ENCODE peak calls at places on chromosomes 5 and 9, in ten cellular contexts. One of them, this sample, is unnamed. For H3K9me3, the result is how much of the 10 kb centered on the place peaks cover.

GRCh38 chr9:38057416-38058195 is 11.4 kb downstream of the SHB start:
- DNase-seq in neural progenitor cell: peak
- DNase-seq in kidney: peak
- DNase-seq in endodermal cell: no peak
- DNase-seq in aorta: no peak
- DNase-seq in left ventricle myocardium inferior: peak
- DNase-seq in effector memory CD4-positive, alpha-beta T cell: no peak
- DNase-seq in keratinocyte: no peak
- DNase-seq in heart left ventricle: no peak
- DNase-seq in fibroblast of lung: no peak
- DNase-seq in this sample: no peak

GRCh38 chr5:68504306-68504705 is 288.8 kb downstream of the PIK3R1 start:
- DNase-seq in neural progenitor cell: no peak
- DNase-seq in kidney: no peak
- DNase-seq in endodermal cell: no peak
- DNase-seq in aorta: no peak
- DNase-seq in left ventricle myocardium inferior: no peak
- DNase-seq in effector memory CD4-positive, alpha-beta T cell: no peak
- DNase-seq in keratinocyte: no peak
- DNase-seq in heart left ventricle: no peak
- DNase-seq in fibroblast of lung: no peak
- DNase-seq in this sample: no peak

GRCh38 chr5:162323471-162323870 is 255.9 kb downstream of the GABRG2 start:
- DNase-seq in neural progenitor cell: no peak
- DNase-seq in kidney: no peak
- DNase-seq in endodermal cell: no peak
- DNase-seq in aorta: no peak
- DNase-seq in left ventricle myocardium inferior: no peak
- DNase-seq in effector memory CD4-positive, alpha-beta T cell: no peak
- DNase-seq in keratinocyte: no peak
- DNase-seq in heart left ventricle: peak
- DNase-seq in fibroblast of lung: no peak
- DNase-seq in this sample: no peak

GRCh38 chr5:93299596-93300308 is 281.3 kb downstream of the NR2F1-AS1 start:
- DNase-seq in neural progenitor cell: peak
- DNase-seq in kidney: no peak
- DNase-seq in endodermal cell: peak
- DNase-seq in aorta: no peak
- DNase-seq in left ventricle myocardium inferior: no peak
- DNase-seq in effector memory CD4-positive, alpha-beta T cell: no peak
- DNase-seq in keratinocyte: no peak
- DNase-seq in heart left ventricle: no peak
- DNase-seq in fibroblast of lung: no peak
- DNase-seq in this sample: no peak

GRCh38 chr5:4019841-4020240 is 424.2 kb downstream of the IRX1 start:
- DNase-seq in neural progenitor cell: no peak
- DNase-seq in kidney: no peak
- DNase-seq in endodermal cell: no peak
- DNase-seq in aorta: no peak
- DNase-seq in left ventricle myocardium inferior: no peak
- DNase-seq in effector memory CD4-positive, alpha-beta T cell: no peak
- DNase-seq in keratinocyte: no peak
- DNase-seq in heart left ventricle: no peak
- DNase-seq in fibroblast of lung: no peak
- DNase-seq in this sample: no peak

GRCh38 chr9:120524852-120525251 is 55.1 kb downstream of the CDK5RAP2 start:
- DNase-seq in neural progenitor cell: no peak
- DNase-seq in kidney: no peak
- DNase-seq in endodermal cell: peak
- DNase-seq in aorta: no peak
- DNase-seq in left ventricle myocardium inferior: no peak
- DNase-seq in effector memory CD4-positive, alpha-beta T cell: no peak
- DNase-seq in keratinocyte: no peak
- DNase-seq in heart left ventricle: no peak
- DNase-seq in fibroblast of lung: no peak
- DNase-seq in this sample: no peak

GRCh38 chr5:45639038-45639437 is 57.1 kb downstream of the HCN1 start:
- DNase-seq in neural progenitor cell: no peak
- DNase-seq in kidney: no peak
- DNase-seq in endodermal cell: no peak
- DNase-seq in aorta: no peak
- DNase-seq in left ventricle myocardium inferior: no peak
- DNase-seq in effector memory CD4-positive, alpha-beta T cell: no peak
- DNase-seq in keratinocyte: no peak
- DNase-seq in heart left ventricle: no peak
- DNase-seq in fibroblast of lung: no peak
- DNase-seq in this sample: no peak

GRCh38 chr5:3595102-3595961 is at the start of gene IRX1:
- DNase-seq in neural progenitor cell: peak
- DNase-seq in kidney: peak
- DNase-seq in endodermal cell: peak
- DNase-seq in aorta: no peak
- DNase-seq in left ventricle myocardium inferior: no peak
- DNase-seq in effector memory CD4-positive, alpha-beta T cell: no peak
- DNase-seq in keratinocyte: no peak
- DNase-seq in heart left ventricle: no peak
- DNase-seq in fibroblast of lung: no peak
- DNase-seq in this sample: no peak

GRCh38 chr5:139394123-139394653 is 716 bp downstream of the PROB1 start:
- DNase-seq in neural progenitor cell: peak
- DNase-seq in kidney: peak
- DNase-seq in endodermal cell: peak
- DNase-seq in aorta: no peak
- DNase-seq in left ventricle myocardium inferior: peak
- DNase-seq in effector memory CD4-positive, alpha-beta T cell: no peak
- DNase-seq in keratinocyte: no peak
- DNase-seq in heart left ventricle: peak
- DNase-seq in fibroblast of lung: peak
- DNase-seq in this sample: no peak
- H3K4me3 ChIP-seq in neural progenitor cell: peak
- H3K4me3 ChIP-seq in kidney: peak
- H3K4me3 ChIP-seq in endodermal cell: peak
- H3K4me3 ChIP-seq in aorta: peak
- H3K4me3 ChIP-seq in left ventricle myocardium inferior: peak
- H3K4me3 ChIP-seq in effector memory CD4-positive, alpha-beta T cell: peak
- H3K4me3 ChIP-seq in keratinocyte: peak
- H3K4me3 ChIP-seq in heart left ventricle: peak
- H3K4me3 ChIP-seq in fibroblast of lung: peak
- H3K4me3 ChIP-seq in this sample: peak

GRCh38 chr9:138115506-138115905 is 237.9 kb downstream of the CACNA1B start:
- DNase-seq in neural progenitor cell: no peak
- DNase-seq in kidney: peak
- DNase-seq in endodermal cell: no peak
- DNase-seq in aorta: no peak
- DNase-seq in left ventricle myocardium inferior: no peak
- DNase-seq in effector memory CD4-positive, alpha-beta T cell: no peak
- DNase-seq in keratinocyte: no peak
- DNase-seq in heart left ventricle: no peak
- DNase-seq in fibroblast of lung: no peak
- DNase-seq in this sample: no peak

GRCh38 chr9:138114501-138115245 is 237.1 kb downstream of the CACNA1B start:
- DNase-seq in neural progenitor cell: no peak
- DNase-seq in kidney: peak
- DNase-seq in endodermal cell: no peak
- DNase-seq in aorta: no peak
- DNase-seq in left ventricle myocardium inferior: no peak
- DNase-seq in effector memory CD4-positive, alpha-beta T cell: no peak
- DNase-seq in keratinocyte: no peak
- DNase-seq in heart left ventricle: no peak
- DNase-seq in fibroblast of lung: no peak
- DNase-seq in this sample: no peak

GRCh38 chr9:138112791-138113600 is 235.4 kb downstream of the CACNA1B start:
- DNase-seq in neural progenitor cell: no peak
- DNase-seq in kidney: peak
- DNase-seq in endodermal cell: no peak
- DNase-seq in aorta: no peak
- DNase-seq in left ventricle myocardium inferior: no peak
- DNase-seq in effector memory CD4-positive, alpha-beta T cell: no peak
- DNase-seq in keratinocyte: no peak
- DNase-seq in heart left ventricle: no peak
- DNase-seq in fibroblast of lung: no peak
- DNase-seq in this sample: no peak

GRCh38 chr9:138112090-138112748 is 234.6 kb downstream of the CACNA1B start:
- DNase-seq in neural progenitor cell: no peak
- DNase-seq in kidney: peak
- DNase-seq in endodermal cell: no peak
- DNase-seq in aorta: no peak
- DNase-seq in left ventricle myocardium inferior: no peak
- DNase-seq in effector memory CD4-positive, alpha-beta T cell: no peak
- DNase-seq in keratinocyte: no peak
- DNase-seq in heart left ventricle: no peak
- DNase-seq in fibroblast of lung: no peak
- DNase-seq in this sample: no peak

GRCh38 chr9:138111607-138112006 is 234.0 kb downstream of the CACNA1B start:
- DNase-seq in neural progenitor cell: no peak
- DNase-seq in kidney: peak
- DNase-seq in endodermal cell: no peak
- DNase-seq in aorta: no peak
- DNase-seq in left ventricle myocardium inferior: no peak
- DNase-seq in effector memory CD4-positive, alpha-beta T cell: no peak
- DNase-seq in keratinocyte: no peak
- DNase-seq in heart left ventricle: no peak
- DNase-seq in fibroblast of lung: no peak
- DNase-seq in this sample: no peak
- H3K9me3 ChIP-seq in neural progenitor cell: under half
- H3K9me3 ChIP-seq in kidney: under half
- H3K9me3 ChIP-seq in endodermal cell: under half
- H3K9me3 ChIP-seq in aorta: under half
- H3K9me3 ChIP-seq in left ventricle myocardium inferior: under half
- H3K9me3 ChIP-seq in effector memory CD4-positive, alpha-beta T cell: under half
- H3K9me3 ChIP-seq in keratinocyte: under half
- H3K9me3 ChIP-seq in heart left ventricle: under half
- H3K9me3 ChIP-seq in fibroblast of lung: under half
- H3K9me3 ChIP-seq in this sample: under half

GRCh38 chr9:15081021-15081753 is 171.0 kb upstream of the FREM1 start:
- DNase-seq in neural progenitor cell: no peak
- DNase-seq in kidney: no peak
- DNase-seq in endodermal cell: no peak
- DNase-seq in aorta: no peak
- DNase-seq in left ventricle myocardium inferior: no peak
- DNase-seq in effector memory CD4-positive, alpha-beta T cell: no peak
- DNase-seq in keratinocyte: no peak
- DNase-seq in heart left ventricle: no peak
- DNase-seq in fibroblast of lung: no peak
- DNase-seq in this sample: no peak

GRCh38 chr9:15080401-15080800 is 170.2 kb upstream of the FREM1 start:
- DNase-seq in neural progenitor cell: no peak
- DNase-seq in kidney: no peak
- DNase-seq in endodermal cell: no peak
- DNase-seq in aorta: no peak
- DNase-seq in left ventricle myocardium inferior: no peak
- DNase-seq in effector memory CD4-positive, alpha-beta T cell: no peak
- DNase-seq in keratinocyte: no peak
- DNase-seq in heart left ventricle: no peak
- DNase-seq in fibroblast of lung: no peak
- DNase-seq in this sample: no peak

GRCh38 chr9:15079989-15080388 is 169.8 kb upstream of the FREM1 start:
- DNase-seq in neural progenitor cell: no peak
- DNase-seq in kidney: no peak
- DNase-seq in endodermal cell: peak
- DNase-seq in aorta: no peak
- DNase-seq in left ventricle myocardium inferior: no peak
- DNase-seq in effector memory CD4-positive, alpha-beta T cell: no peak
- DNase-seq in keratinocyte: no peak
- DNase-seq in heart left ventricle: no peak
- DNase-seq in fibroblast of lung: no peak
- DNase-seq in this sample: no peak

DNA sequence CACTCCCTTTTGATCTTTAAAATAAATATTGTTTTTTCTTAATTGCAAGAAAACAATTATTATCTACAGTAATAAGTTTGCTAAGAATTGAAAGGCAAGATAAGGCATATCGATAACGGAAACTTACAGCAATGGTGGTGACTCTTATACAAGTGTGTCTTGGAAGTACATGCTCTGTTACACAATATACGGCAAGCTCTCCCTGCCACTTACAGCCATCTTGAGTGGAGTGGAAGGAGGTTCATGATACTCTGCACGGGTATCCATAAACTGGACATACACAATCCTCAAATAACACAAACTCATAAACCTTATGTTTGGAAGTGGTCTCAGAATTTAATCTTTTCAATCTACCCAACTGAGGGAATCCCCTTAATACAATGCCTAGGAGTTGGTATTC is 168.1 kb upstream of the FREM1 start:
- DNase-seq in neural progenitor cell: no peak
- DNase-seq in kidney: no peak
- DNase-seq in endodermal cell: no peak
- DNase-seq in aorta: no peak
- DNase-seq in left ventricle myocardium inferior: no peak
- DNase-seq in effector memory CD4-positive, alpha-beta T cell: no peak
- DNase-seq in keratinocyte: no peak
- DNase-seq in heart left ventricle: no peak
- DNase-seq in fibroblast of lung: no peak
- DNase-seq in this sample: no peak
- H3K4me3 ChIP-seq in neural progenitor cell: no peak
- H3K4me3 ChIP-seq in kidney: no peak
- H3K4me3 ChIP-seq in endodermal cell: no peak
- H3K4me3 ChIP-seq in aorta: no peak
- H3K4me3 ChIP-seq in left ventricle myocardium inferior: no peak
- H3K4me3 ChIP-seq in effector memory CD4-positive, alpha-beta T cell: no peak
- H3K4me3 ChIP-seq in keratinocyte: no peak
- H3K4me3 ChIP-seq in heart left ventricle: no peak
- H3K4me3 ChIP-seq in fibroblast of lung: no peak
- H3K4me3 ChIP-seq in this sample: no peak

GRCh38 chr9:11159318-11159862 is 546.6 kb upstream of the PTPRD start:
- DNase-seq in neural progenitor cell: no peak
- DNase-seq in kidney: no peak
- DNase-seq in endodermal cell: no peak
- DNase-seq in aorta: no peak
- DNase-seq in left ventricle myocardium inferior: no peak
- DNase-seq in effector memory CD4-positive, alpha-beta T cell: no peak
- DNase-seq in keratinocyte: no peak
- DNase-seq in heart left ventricle: no peak
- DNase-seq in fibroblast of lung: no peak
- DNase-seq in this sample: no peak

GRCh38 chr9:11158063-11158462 is 545.3 kb upstream of the PTPRD start:
- DNase-seq in neural progenitor cell: no peak
- DNase-seq in kidney: peak
- DNase-seq in endodermal cell: no peak
- DNase-seq in aorta: no peak
- DNase-seq in left ventricle myocardium inferior: no peak
- DNase-seq in effector memory CD4-positive, alpha-beta T cell: no peak
- DNase-seq in keratinocyte: no peak
- DNase-seq in heart left ventricle: no peak
- DNase-seq in fibroblast of lung: no peak
- DNase-seq in this sample: no peak

GRCh38 chr9:11163843-11164242 is 551.0 kb upstream of the PTPRD start:
- DNase-seq in neural progenitor cell: no peak
- DNase-seq in kidney: no peak
- DNase-seq in endodermal cell: no peak
- DNase-seq in aorta: no peak
- DNase-seq in left ventricle myocardium inferior: no peak
- DNase-seq in effector memory CD4-positive, alpha-beta T cell: no peak
- DNase-seq in keratinocyte: no peak
- DNase-seq in heart left ventricle: no peak
- DNase-seq in fibroblast of lung: no peak
- DNase-seq in this sample: no peak

DNA sequence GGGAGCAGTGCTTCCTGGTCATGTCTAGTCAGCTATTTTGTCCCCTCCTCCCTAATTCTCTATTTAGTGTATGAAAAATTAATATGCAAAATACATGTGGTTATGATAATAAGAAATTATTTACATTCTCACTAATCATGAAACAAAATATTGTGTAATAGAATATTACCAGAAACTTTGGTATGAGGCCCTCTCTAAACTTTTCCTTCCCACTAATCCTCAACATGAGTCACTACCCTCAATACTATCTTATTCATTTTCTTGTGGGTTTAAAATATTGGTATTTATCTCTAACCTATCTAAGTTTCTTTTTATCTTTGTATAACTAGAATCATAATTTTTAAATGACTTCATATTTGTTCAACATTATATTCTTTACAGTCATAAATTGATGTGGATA is 545.9 kb upstream of the PTPRD start:
- DNase-seq in neural progenitor cell: no peak
- DNase-seq in kidney: no peak
- DNase-seq in endodermal cell: no peak
- DNase-seq in aorta: no peak
- DNase-seq in left ventricle myocardium inferior: no peak
- DNase-seq in effector memory CD4-positive, alpha-beta T cell: no peak
- DNase-seq in keratinocyte: no peak
- DNase-seq in heart left ventricle: no peak
- DNase-seq in fibroblast of lung: no peak
- DNase-seq in this sample: no peak
- H3K9me3 ChIP-seq in neural progenitor cell: under half
- H3K9me3 ChIP-seq in kidney: under half
- H3K9me3 ChIP-seq in endodermal cell: under half
- H3K9me3 ChIP-seq in aorta: under half
- H3K9me3 ChIP-seq in left ventricle myocardium inferior: under half
- H3K9me3 ChIP-seq in effector memory CD4-positive, alpha-beta T cell: under half
- H3K9me3 ChIP-seq in keratinocyte: under half
- H3K9me3 ChIP-seq in heart left ventricle: under half
- H3K9me3 ChIP-seq in fibroblast of lung: under half
- H3K9me3 ChIP-seq in this sample: under half